ENCODE peak calls at places on chromosomes 12 and 14, in five cellular contexts. Z, Q, T, A and I are unnamed samples. For H3K27me3, the result is how much of the 10 kb centered on the place peaks cover.

GRCh38 chr14:75547552-75548250 is 25.4 kb downstream of the BATF start:
- DNase-seq in T (no peak), A (no peak), Q (peak), Z (no peak), I (no peak)

GRCh38 chr14:98666545-98666944 is 605.5 kb downstream of the BCL11B start:
- DNase-seq in Z (no peak), Q (no peak), A (no peak), T (no peak), I (no peak)

GRCh38 chr14:101584049-101584859 is 23.0 kb downstream of the DIO3 start:
- DNase-seq in A (peak), T (no peak), Q (peak), Z (no peak), I (no peak)

GRCh38 chr12:62767506-62767905 is 167.4 kb downstream of the PPM1H start:
- DNase-seq in A (no peak), Z (no peak), T (no peak), Q (no peak), I (no peak)

GRCh38 chr12:51218607-51219161 is 822 bp upstream of the POU6F1 start:
- DNase-seq in Z (peak), A (peak), Q (no peak), T (no peak), I (no peak)

GRCh38 chr12:109741970-109742372 is 28.3 kb downstream of the FAM222A start:
- DNase-seq in T (peak), A (peak), Z (no peak), Q (peak), I (no peak)

GRCh38 chr12:7162691-7163114 is 26.8 kb upstream of the PEX5 start:
- DNase-seq in Q (no peak), A (peak), Z (peak), T (no peak), I (peak)

GRCh38 chr14:31228533-31228932 is 20.9 kb upstream of the HECTD1 start:
- DNase-seq in Q (no peak), Z (no peak), T (no peak), A (no peak), I (no peak)

GRCh38 chr14:21023817-21024667 is 819 bp downstream of the NDRG2 start:
- DNase-seq in T (no peak), Z (no peak), Q (no peak), A (no peak), I (no peak)

GRCh38 chr14:21022686-21023085 is 2.2 kb downstream of the NDRG2 start:
- DNase-seq in Q (no peak), Z (no peak), A (no peak), T (no peak), I (no peak)

GRCh38 chr14:21024668-21025373 is at the start of gene NDRG2:
- DNase-seq in Z (peak), T (peak), A (peak), Q (peak), I (peak)

GRCh38 chr14:21020977-21021545 is 3.8 kb downstream of the NDRG2 start:
- DNase-seq in Z (no peak), Q (no peak), T (no peak), A (no peak), I (no peak)

DNA sequence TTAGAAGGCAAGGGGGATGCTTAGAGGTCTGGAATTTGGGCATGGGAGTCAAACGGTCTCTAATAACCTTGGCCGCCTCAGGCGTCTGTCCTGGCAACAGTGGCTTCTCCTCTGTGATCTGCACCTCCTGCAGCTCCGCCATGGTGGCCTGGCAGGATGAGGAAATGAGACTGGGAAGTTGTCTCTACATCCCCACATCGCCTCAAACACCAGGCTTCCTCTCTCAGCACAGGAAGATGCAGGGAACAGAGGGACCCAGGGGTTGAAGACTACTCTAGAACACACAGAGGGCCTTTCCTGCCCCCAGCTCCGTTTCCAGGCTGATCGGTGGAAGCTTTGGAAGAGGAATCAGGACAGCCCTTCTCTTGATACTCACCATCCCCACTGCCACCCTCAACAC is 1.7 kb downstream of the NDRG2 start:
- DNase-seq in Q (no peak), A (no peak), T (no peak), Z (no peak), I (no peak)
- H3K27ac ChIP-seq in Q (peak), A (no peak), T (peak), Z (no peak), I (no peak)

DNA sequence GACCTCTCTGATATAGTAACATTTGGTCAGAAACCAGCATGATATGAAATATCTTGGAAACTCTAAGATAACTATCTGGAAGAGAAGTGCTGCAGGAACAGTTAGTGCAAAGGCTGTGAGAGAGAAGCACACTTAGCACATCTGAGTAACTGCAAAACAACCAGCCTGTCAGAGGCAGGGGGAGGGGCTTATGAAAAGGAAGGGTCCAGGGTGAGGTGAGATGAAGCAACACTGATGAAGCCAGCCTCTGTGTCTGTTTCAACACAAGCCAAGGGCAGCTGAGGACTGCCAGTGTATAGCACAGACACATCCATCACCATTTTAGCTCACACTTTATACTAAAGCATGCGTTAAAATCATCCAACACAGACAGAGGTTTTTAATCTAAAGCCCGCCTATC is 37.4 kb upstream of the OVCH1 start:
- DNase-seq in Q (no peak), A (no peak), Z (peak), T (no peak), I (no peak)
- H3K27me3 ChIP-seq in Q (under half), A (under half), Z (under half), T (under half), I (under half)

DNA sequence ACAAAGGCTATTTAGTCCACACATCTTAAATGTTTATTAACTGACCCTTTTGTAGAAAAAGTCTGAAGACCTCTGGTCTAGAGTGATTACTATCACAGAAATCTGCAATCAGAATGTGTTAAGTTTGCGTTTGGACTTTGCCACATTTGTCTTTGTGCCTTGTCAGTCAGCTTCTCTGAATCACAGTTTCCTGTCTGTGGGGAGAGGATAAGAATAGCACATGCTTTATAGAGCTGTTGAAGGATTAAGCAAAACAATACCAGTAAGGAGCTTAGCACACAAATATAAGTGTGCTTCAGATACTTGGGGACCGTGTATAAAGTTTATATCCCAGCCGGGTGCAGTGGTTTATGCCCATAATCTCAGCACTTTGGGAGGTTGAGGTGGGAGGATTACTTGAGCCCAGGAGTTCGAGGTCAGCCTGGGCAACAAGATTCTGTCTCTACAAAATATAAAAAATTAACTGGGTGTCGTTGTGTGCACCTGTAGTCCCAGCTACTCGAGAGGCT is 63.0 kb upstream of the BTG1 start:
- DNase-seq in Z (peak), A (no peak), T (no peak), Q (no peak), I (peak)
- H3K4me3 ChIP-seq in Z (no peak), A (no peak), T (no peak), Q (no peak), I (peak)

GRCh38 chr12:115336506-115336905 is 652.5 kb upstream of the TBX3 start:
- DNase-seq in Q (no peak), Z (no peak), T (no peak), A (no peak), I (no peak)

GRCh38 chr12:115337693-115338543 is 653.9 kb upstream of the TBX3 start:
- DNase-seq in T (no peak), Z (no peak), Q (no peak), A (no peak), I (no peak)

GRCh38 chr12:115335048-115335447 is 651.1 kb upstream of the TBX3 start:
- DNase-seq in Z (no peak), T (peak), Q (no peak), A (no peak), I (no peak)

GRCh38 chr12:115338566-115339294 is 654.8 kb upstream of the TBX3 start:
- DNase-seq in Z (no peak), A (no peak), Q (no peak), T (no peak), I (no peak)

DNA sequence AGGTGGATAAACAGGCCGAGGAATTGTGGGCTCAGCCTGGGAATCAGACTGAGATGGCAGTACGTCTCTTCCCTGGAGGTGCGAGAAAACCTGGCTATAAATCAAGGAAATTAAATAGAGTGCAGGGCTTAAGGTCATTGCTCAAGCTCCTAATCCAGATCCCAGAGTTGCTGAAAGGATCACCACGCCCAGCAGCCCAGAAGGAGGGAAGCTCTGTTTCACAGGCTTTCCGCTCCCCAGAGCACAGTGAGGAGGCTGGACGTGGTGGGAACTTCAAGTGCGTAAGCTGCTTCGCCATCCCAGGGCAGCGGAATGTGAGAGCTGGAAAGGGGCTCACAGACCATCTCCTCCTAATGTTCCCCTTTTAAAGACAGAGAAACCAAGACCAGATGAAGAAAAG is 651.6 kb upstream of the TBX3 start:
- DNase-seq in Q (no peak), T (peak), A (no peak), Z (no peak), I (no peak)
- H3K27ac ChIP-seq in Q (no peak), T (peak), A (no peak), Z (no peak), I (no peak)

GRCh38 chr12:113467514-113468364 is 3.9 kb downstream of the LHX5 start:
- DNase-seq in A (peak), Q (no peak), T (no peak), Z (peak), I (no peak)

GRCh38 chr12:113466770-113467153 is 4.9 kb downstream of the LHX5 start:
- DNase-seq in A (no peak), Q (no peak), Z (no peak), T (no peak), I (no peak)

GRCh38 chr12:113465808-113466769 is 5.6 kb downstream of the LHX5 start:
- DNase-seq in Z (peak), T (no peak), Q (no peak), A (no peak), I (no peak)

GRCh38 chr12:113468365-113469223 is 3.1 kb downstream of the LHX5 start:
- DNase-seq in T (no peak), Z (peak), A (no peak), Q (no peak), I (no peak)

DNA sequence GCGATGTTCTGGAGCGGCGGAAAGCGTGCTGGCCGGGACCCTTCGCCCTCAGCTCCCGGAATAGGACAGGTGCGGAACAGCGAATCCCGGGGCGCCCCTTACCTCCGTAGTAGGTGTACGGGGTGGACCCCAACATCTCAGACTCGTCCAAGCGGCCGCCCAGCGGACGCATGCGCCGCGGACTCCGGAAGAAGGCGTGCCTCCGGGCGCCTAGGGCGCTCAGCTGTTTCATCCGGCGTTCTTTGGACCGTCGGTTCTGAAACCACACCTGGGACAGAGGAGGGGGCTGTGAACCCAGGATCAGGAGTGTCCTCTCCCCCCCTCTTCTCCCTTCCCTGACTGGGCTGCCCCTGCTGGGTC is 4.5 kb downstream of the LHX5 start:
- DNase-seq in A (peak), T (no peak), Z (peak), Q (no peak), I (no peak)
- H3K27me3 ChIP-seq in A (under half), T (half or more), Z (half or more), Q (half or more), I (under half)

GRCh38 chr12:3071107-3071506 is 6.1 kb upstream of the TSPAN9 start:
- DNase-seq in Z (no peak), Q (no peak), T (peak), A (no peak), I (no peak)

GRCh38 chr12:3069714-3070113 is 7.5 kb upstream of the TSPAN9 start:
- DNase-seq in T (peak), Q (peak), A (no peak), Z (no peak), I (no peak)

GRCh38 chr12:3061129-3061857 is 15.9 kb upstream of the TSPAN9 start:
- DNase-seq in Q (peak), A (no peak), Z (no peak), T (peak), I (no peak)

GRCh38 chr12:3061858-3062215 is 15.3 kb upstream of the TSPAN9 start:
- DNase-seq in Z (no peak), T (peak), A (no peak), Q (peak), I (no peak)

DNA sequence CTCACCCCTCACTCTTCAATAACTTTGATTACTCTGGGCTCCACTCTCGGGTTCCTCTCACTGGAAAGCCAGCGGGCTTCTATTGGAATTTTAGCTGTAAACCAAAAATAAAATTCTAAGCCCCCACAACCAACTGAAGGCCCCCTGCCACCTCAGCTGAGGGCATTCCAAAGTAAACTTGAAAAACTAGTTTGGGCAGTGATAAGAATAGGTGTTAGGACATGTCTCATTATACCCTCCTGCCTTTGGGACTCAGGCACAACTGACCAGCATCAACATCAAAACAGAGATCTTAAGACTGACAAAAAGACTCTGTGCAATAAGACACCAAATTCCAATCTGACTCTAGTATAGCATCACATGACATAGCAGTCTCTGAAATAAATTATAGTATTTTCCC is 11.9 kb upstream of the TSPAN9 start:
- DNase-seq in Z (no peak), Q (peak), A (no peak), T (peak), I (no peak)
- H3K4me3 ChIP-seq in Z (no peak), Q (no peak), A (no peak), T (no peak), I (no peak)

GRCh38 chr12:60106207-60106606 is 510.4 kb downstream of the SLC16A7 start:
- DNase-seq in A (no peak), Z (no peak), T (no peak), Q (no peak), I (no peak)

GRCh38 chr12:60100150-60100549 is 504.3 kb downstream of the SLC16A7 start:
- DNase-seq in Q (no peak), A (no peak), T (no peak), Z (no peak), I (no peak)

GRCh38 chr12:60096727-60097126 is 500.9 kb downstream of the SLC16A7 start:
- DNase-seq in A (no peak), Q (no peak), T (no peak), Z (no peak), I (no peak)

GRCh38 chr12:60100852-60101251 is 505.0 kb downstream of the SLC16A7 start:
- DNase-seq in A (no peak), Q (no peak), Z (no peak), T (no peak), I (no peak)

DNA sequence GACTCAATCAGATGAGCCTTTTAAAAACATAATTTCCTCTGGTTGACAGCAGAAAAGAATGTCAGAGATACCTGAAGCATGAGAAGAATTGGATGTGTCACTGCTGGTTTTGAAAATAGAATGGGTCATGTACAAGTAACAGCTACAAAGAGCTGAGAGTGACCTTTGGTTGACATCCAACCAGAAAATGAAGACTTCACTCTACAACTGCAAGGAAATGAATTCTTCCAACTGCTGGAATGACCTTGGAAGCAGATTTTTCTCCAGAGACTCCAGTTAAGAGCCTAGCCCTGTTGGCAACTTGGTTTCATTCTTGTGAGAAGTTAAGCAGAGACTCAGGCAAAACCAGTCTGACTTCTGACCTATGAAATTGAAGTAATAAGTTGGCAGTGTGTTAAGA is 505.9 kb downstream of the SLC16A7 start:
- DNase-seq in T (no peak), Z (no peak), Q (no peak), A (no peak), I (no peak)
- H3K27ac ChIP-seq in T (no peak), Z (no peak), Q (no peak), A (no peak), I (no peak)

GRCh38 chr14:105077649-105077995 is 12.4 kb upstream of the GPR132 start:
- DNase-seq in Q (peak), T (no peak), Z (no peak), A (no peak), I (no peak)

GRCh38 chr14:105076296-105076804 is 11.1 kb upstream of the GPR132 start:
- DNase-seq in Z (no peak), T (no peak), A (no peak), Q (no peak), I (no peak)

GRCh38 chr14:105075364-105076295 is 10.4 kb upstream of the GPR132 start:
- DNase-seq in Q (peak), A (peak), T (peak), Z (no peak), I (peak)

GRCh38 chr14:105078294-105078693 is 13.1 kb upstream of the GPR132 start:
- DNase-seq in Q (no peak), A (no peak), Z (no peak), T (no peak), I (no peak)

GRCh38 chr14:105076805-105077648 is 11.8 kb upstream of the GPR132 start:
- DNase-seq in Z (no peak), T (no peak), A (no peak), Q (peak), I (peak)
- H3K27me3 ChIP-seq in Z (under half), T (under half), A (under half), Q (under half), I (under half)

GRCh38 chr12:102958830-102959176 is 1.3 kb downstream of the ASCL1 start:
- DNase-seq in A (no peak), Q (no peak), T (no peak), Z (no peak), I (no peak)
- H3K4me3 ChIP-seq in A (peak), Q (no peak), T (peak), Z (peak), I (no peak)

DNA sequence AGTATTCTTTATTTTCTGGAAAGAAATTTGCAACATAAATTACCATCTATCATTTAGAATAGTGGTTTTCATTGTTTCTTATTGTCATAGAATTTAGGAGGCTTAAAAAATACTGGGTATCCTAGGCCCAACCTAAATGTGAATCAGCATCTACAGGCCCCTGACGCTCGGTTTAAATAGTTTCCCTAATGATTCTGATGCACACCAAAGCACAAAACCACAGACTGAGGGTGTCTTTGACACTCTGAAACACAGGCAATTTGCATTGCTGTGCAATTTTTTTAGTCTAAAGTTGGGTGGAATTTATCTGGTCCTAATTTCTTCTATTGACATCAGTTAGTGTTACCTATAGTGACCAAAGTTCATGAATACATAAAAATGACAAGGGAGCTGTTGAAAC is 87.6 kb upstream of the SSTR1 start:
- DNase-seq in Z (no peak), T (no peak), Q (no peak), A (no peak), I (no peak)
- H3K27ac ChIP-seq in Z (no peak), T (no peak), Q (no peak), A (no peak), I (no peak)